ENCODE peak calls at places on chromosome 21, in ten cellular contexts. One of them, this sample, is unnamed.
A peak's percentile ranks its signal among the peaks of the same experiment; 100 is the strongest.

GRCh38 chr21:25956993-25957714 is 213.4 kb downstream of the APP start:
- DNase-seq in GM23248: peak; percentile 84
- DNase-seq in fibroblast of villous mesenchyme: peak; percentile 62
- DNase-seq in NCI-H2081 treated with DMSO at 0.1 percent for 48 hours: no peak
- DNase-seq in NCI-H1417 treated with DMSO at 0.1 percent for 48 hours: no peak
- DNase-seq in T47D: no peak
- DNase-seq in ureter: no peak
- DNase-seq in choroid plexus epithelial cell: peak; percentile 91
- DNase-seq in ovary: no peak
- DNase-seq in body of pancreas: no peak
- DNase-seq in this sample: no peak

GRCh38 chr21:14545906-14546480 is at the start of gene SAMSN1:
- DNase-seq in ovary: no peak
- DNase-seq in fibroblast of villous mesenchyme: no peak
- DNase-seq in ureter: no peak
- DNase-seq in body of pancreas: peak; percentile 64
- DNase-seq in choroid plexus epithelial cell: peak; percentile 45
- DNase-seq in NCI-H1417 treated with DMSO at 0.1 percent for 48 hours: no peak
- DNase-seq in T47D: peak; percentile 4
- DNase-seq in NCI-H2081 treated with DMSO at 0.1 percent for 48 hours: no peak
- DNase-seq in GM23248: no peak
- DNase-seq in this sample: peak; percentile 39

GRCh38 chr21:15065381-15066230 is 806 bp upstream of the NRIP1 start:
- DNase-seq in GM23248: peak; percentile 92
- DNase-seq in choroid plexus epithelial cell: peak; percentile 93
- DNase-seq in ureter: peak; percentile 86
- DNase-seq in body of pancreas: peak; percentile 89
- DNase-seq in fibroblast of villous mesenchyme: peak; percentile 86
- DNase-seq in NCI-H2081 treated with DMSO at 0.1 percent for 48 hours: no peak
- DNase-seq in T47D: peak; percentile 82
- DNase-seq in ovary: peak; percentile 85
- DNase-seq in NCI-H1417 treated with DMSO at 0.1 percent for 48 hours: no peak
- DNase-seq in this sample: peak; percentile 83

GRCh38 chr21:28856588-28857250 is 136.0 kb downstream of the LTN1 start:
- DNase-seq in ureter: no peak
- DNase-seq in choroid plexus epithelial cell: peak; percentile 6
- DNase-seq in ovary: no peak
- DNase-seq in NCI-H1417 treated with DMSO at 0.1 percent for 48 hours: no peak
- DNase-seq in body of pancreas: no peak
- DNase-seq in GM23248: no peak
- DNase-seq in NCI-H2081 treated with DMSO at 0.1 percent for 48 hours: no peak
- DNase-seq in fibroblast of villous mesenchyme: peak; percentile 27
- DNase-seq in T47D: no peak
- DNase-seq in this sample: no peak

GRCh38 chr21:41817228-41817627 is 50.4 kb upstream of the RIPK4 start:
- DNase-seq in GM23248: peak; percentile 87
- DNase-seq in T47D: peak; percentile 78
- DNase-seq in body of pancreas: peak; percentile 75
- DNase-seq in fibroblast of villous mesenchyme: peak; percentile 55
- DNase-seq in ovary: peak; percentile 59
- DNase-seq in NCI-H2081 treated with DMSO at 0.1 percent for 48 hours: no peak
- DNase-seq in choroid plexus epithelial cell: peak; percentile 81
- DNase-seq in NCI-H1417 treated with DMSO at 0.1 percent for 48 hours: peak; percentile 25
- DNase-seq in ureter: no peak
- DNase-seq in this sample: no peak

GRCh38 chr21:45916011-45916840 is 65.3 kb upstream of the COL6A1 start:
- DNase-seq in ureter: no peak
- DNase-seq in NCI-H1417 treated with DMSO at 0.1 percent for 48 hours: no peak
- DNase-seq in choroid plexus epithelial cell: no peak
- DNase-seq in ovary: no peak
- DNase-seq in NCI-H2081 treated with DMSO at 0.1 percent for 48 hours: no peak
- DNase-seq in fibroblast of villous mesenchyme: no peak
- DNase-seq in GM23248: no peak
- DNase-seq in body of pancreas: no peak
- DNase-seq in T47D: no peak
- DNase-seq in this sample: no peak

GRCh38 chr21:45187646-45188045 is 100.0 kb downstream of the POFUT2 start:
- DNase-seq in NCI-H2081 treated with DMSO at 0.1 percent for 48 hours: no peak
- DNase-seq in NCI-H1417 treated with DMSO at 0.1 percent for 48 hours: no peak
- DNase-seq in body of pancreas: no peak
- DNase-seq in T47D: no peak
- DNase-seq in choroid plexus epithelial cell: peak; percentile 16
- DNase-seq in fibroblast of villous mesenchyme: no peak
- DNase-seq in ovary: no peak
- DNase-seq in ureter: no peak
- DNase-seq in GM23248: peak; percentile 50
- DNase-seq in this sample: no peak

GRCh38 chr21:34526618-34527290 is 14.7 kb upstream of the KCNE1 start:
- DNase-seq in ureter: peak; percentile 68
- DNase-seq in fibroblast of villous mesenchyme: peak; percentile 100
- DNase-seq in body of pancreas: peak; percentile 92
- DNase-seq in choroid plexus epithelial cell: peak; percentile 100
- DNase-seq in NCI-H2081 treated with DMSO at 0.1 percent for 48 hours: no peak
- DNase-seq in NCI-H1417 treated with DMSO at 0.1 percent for 48 hours: no peak
- DNase-seq in GM23248: peak; percentile 99
- DNase-seq in ovary: peak; percentile 78
- DNase-seq in T47D: peak; percentile 98
- DNase-seq in this sample: peak; percentile 86

GRCh38 chr21:45014747-45015468 is 59.5 kb upstream of the ADARB1 start:
- DNase-seq in T47D: no peak
- DNase-seq in NCI-H1417 treated with DMSO at 0.1 percent for 48 hours: no peak
- DNase-seq in ovary: no peak
- DNase-seq in GM23248: no peak
- DNase-seq in body of pancreas: no peak
- DNase-seq in choroid plexus epithelial cell: no peak
- DNase-seq in NCI-H2081 treated with DMSO at 0.1 percent for 48 hours: no peak
- DNase-seq in fibroblast of villous mesenchyme: no peak
- DNase-seq in ureter: no peak
- DNase-seq in this sample: no peak

GRCh38 chr21:41901099-41901498 is 22.0 kb upstream of the PRDM15 start:
- DNase-seq in fibroblast of villous mesenchyme: no peak
- DNase-seq in body of pancreas: peak; percentile 89
- DNase-seq in choroid plexus epithelial cell: no peak
- DNase-seq in T47D: no peak
- DNase-seq in NCI-H2081 treated with DMSO at 0.1 percent for 48 hours: no peak
- DNase-seq in ureter: no peak
- DNase-seq in ovary: peak; percentile 62
- DNase-seq in NCI-H1417 treated with DMSO at 0.1 percent for 48 hours: no peak
- DNase-seq in GM23248: no peak
- DNase-seq in this sample: no peak

GRCh38 chr21:37849703-37850102 is 66.6 kb downstream of the KCNJ6 start:
- DNase-seq in NCI-H2081 treated with DMSO at 0.1 percent for 48 hours: no peak
- DNase-seq in GM23248: peak; percentile 70
- DNase-seq in T47D: no peak
- DNase-seq in ovary: no peak
- DNase-seq in fibroblast of villous mesenchyme: peak; percentile 16
- DNase-seq in body of pancreas: no peak
- DNase-seq in choroid plexus epithelial cell: peak; percentile 83
- DNase-seq in NCI-H1417 treated with DMSO at 0.1 percent for 48 hours: no peak
- DNase-seq in ureter: no peak
- DNase-seq in this sample: no peak

GRCh38 chr21:8989883-8990325 is 1531.5 kb upstream of the TPTE start:
- DNase-seq in ovary: no peak
- DNase-seq in NCI-H2081 treated with DMSO at 0.1 percent for 48 hours: no peak
- DNase-seq in GM23248: no peak
- DNase-seq in body of pancreas: no peak
- DNase-seq in NCI-H1417 treated with DMSO at 0.1 percent for 48 hours: no peak
- DNase-seq in choroid plexus epithelial cell: no peak
- DNase-seq in ureter: no peak
- DNase-seq in T47D: peak; percentile 92
- DNase-seq in fibroblast of villous mesenchyme: peak; percentile 87
- DNase-seq in this sample: no peak

This sample was measured in heart left ventricle.